ENCODE peak calls at places on chromosomes 12 and 14, in five cellular contexts. One of them, this sample, is unnamed.

GRCh38 chr14:104240426-104241157 is 102.2 kb downstream of the KIF26A start:
- DNase-seq in neuronal stem cell: no peak
- DNase-seq in H9: peak
- DNase-seq in IMR-90: no peak
- DNase-seq in mesendoderm: peak
- DNase-seq in this sample: no peak

GRCh38 chr14:96584199-96584906 is 82.2 kb downstream of the PAPOLA start:
- DNase-seq in neuronal stem cell: peak
- DNase-seq in H9: peak
- DNase-seq in IMR-90: no peak
- DNase-seq in mesendoderm: peak
- DNase-seq in this sample: peak

GRCh38 chr14:67359775-67360468 is at the start of the genes ATP6V1D and EIF2S1:
- DNase-seq in neuronal stem cell: peak
- DNase-seq in H9: peak
- DNase-seq in IMR-90: peak
- DNase-seq in mesendoderm: peak
- DNase-seq in this sample: peak

GRCh38 chr12:53623526-53623925 is 2.7 kb downstream of the ATF7 start:
- DNase-seq in neuronal stem cell: no peak
- DNase-seq in H9: no peak
- DNase-seq in IMR-90: peak
- DNase-seq in mesendoderm: no peak
- DNase-seq in this sample: peak

GRCh38 chr14:36852853-36853634 is 191.4 kb downstream of the PAX9 start:
- DNase-seq in neuronal stem cell: no peak
- DNase-seq in H9: no peak
- DNase-seq in IMR-90: no peak
- DNase-seq in mesendoderm: no peak
- DNase-seq in this sample: peak

GRCh38 chr14:76514599-76514998 is 138.7 kb downstream of the ESRRB start:
- DNase-seq in neuronal stem cell: no peak
- DNase-seq in H9: no peak
- DNase-seq in IMR-90: peak
- DNase-seq in mesendoderm: no peak
- DNase-seq in this sample: no peak

GRCh38 chr12:105569886-105570285 is 239.4 kb downstream of the C12orf75 start:
- DNase-seq in neuronal stem cell: no peak
- DNase-seq in H9: no peak
- DNase-seq in IMR-90: no peak
- DNase-seq in mesendoderm: no peak
- DNase-seq in this sample: no peak

GRCh38 chr14:68580676-68581075 is 212.2 kb downstream of the ZFP36L1 start:
- DNase-seq in neuronal stem cell: no peak
- DNase-seq in H9: no peak
- DNase-seq in IMR-90: no peak
- DNase-seq in mesendoderm: no peak
- DNase-seq in this sample: no peak

GRCh38 chr12:107657621-107658020 is 28.0 kb upstream of the PWP1 start:
- DNase-seq in neuronal stem cell: no peak
- DNase-seq in H9: no peak
- DNase-seq in IMR-90: no peak
- DNase-seq in mesendoderm: no peak
- DNase-seq in this sample: no peak

GRCh38 chr12:100795193-100796179 is 910 bp downstream of the ANO4 start:
- DNase-seq in neuronal stem cell: no peak
- DNase-seq in H9: no peak
- DNase-seq in IMR-90: no peak
- DNase-seq in mesendoderm: peak
- DNase-seq in this sample: peak

GRCh38 chr14:78232666-78233065 is 62.5 kb downstream of the NRXN3 start:
- DNase-seq in neuronal stem cell: no peak
- DNase-seq in H9: no peak
- DNase-seq in IMR-90: no peak
- DNase-seq in mesendoderm: no peak
- DNase-seq in this sample: no peak

GRCh38 chr14:68814376-68815287 is 21.8 kb upstream of the ZFP36L1 start:
- DNase-seq in neuronal stem cell: no peak
- DNase-seq in H9: peak
- DNase-seq in IMR-90: peak
- DNase-seq in mesendoderm: peak
- DNase-seq in this sample: peak

GRCh38 chr12:99985129-99985570 is 414 bp upstream of the ANKS1B start:
- DNase-seq in neuronal stem cell: no peak
- DNase-seq in H9: no peak
- DNase-seq in IMR-90: no peak
- DNase-seq in mesendoderm: peak
- DNase-seq in this sample: no peak

GRCh38 chr14:85516239-85517112 is 13.5 kb upstream of the FLRT2 start:
- DNase-seq in neuronal stem cell: no peak
- DNase-seq in H9: no peak
- DNase-seq in IMR-90: peak
- DNase-seq in mesendoderm: no peak
- DNase-seq in this sample: peak

GRCh38 chr12:69988601-69989194 is 163.7 kb downstream of the MYRFL start:
- DNase-seq in neuronal stem cell: no peak
- DNase-seq in H9: no peak
- DNase-seq in IMR-90: peak
- DNase-seq in mesendoderm: no peak
- DNase-seq in this sample: peak

GRCh38 chr14:56964885-56965284 is 154.6 kb upstream of the OTX2 start:
- DNase-seq in neuronal stem cell: peak
- DNase-seq in H9: no peak
- DNase-seq in IMR-90: no peak
- DNase-seq in mesendoderm: no peak
- DNase-seq in this sample: no peak

GRCh38 chr12:45644521-45644920 is 85.0 kb upstream of the ARID2 start:
- DNase-seq in neuronal stem cell: no peak
- DNase-seq in H9: no peak
- DNase-seq in IMR-90: peak
- DNase-seq in mesendoderm: no peak
- DNase-seq in this sample: peak

GRCh38 chr12:85138833-85139232 is 102.7 kb downstream of the LRRIQ1 start:
- DNase-seq in neuronal stem cell: no peak
- DNase-seq in H9: no peak
- DNase-seq in IMR-90: no peak
- DNase-seq in mesendoderm: no peak
- DNase-seq in this sample: no peak

GRCh38 chr12:46473634-46474201 is 101.1 kb upstream of the SLC38A2 start:
- DNase-seq in neuronal stem cell: no peak
- DNase-seq in H9: no peak
- DNase-seq in IMR-90: peak
- DNase-seq in mesendoderm: peak
- DNase-seq in this sample: peak

GRCh38 chr14:50082308-50082742 is 34.0 kb downstream of the VCPKMT start:
- DNase-seq in neuronal stem cell: no peak
- DNase-seq in H9: no peak
- DNase-seq in IMR-90: no peak
- DNase-seq in mesendoderm: no peak
- DNase-seq in this sample: no peak
- H2BK5ac ChIP-seq in neuronal stem cell: no peak
- H2BK5ac ChIP-seq in H9: no peak
- H2BK5ac ChIP-seq in IMR-90: no peak
- H2BK5ac ChIP-seq in mesendoderm: no peak
- H2BK5ac ChIP-seq in this sample: no peak

GRCh38 chr14:24284501-24285035 is 13.2 kb upstream of the RABGGTA start:
- DNase-seq in neuronal stem cell: no peak
- DNase-seq in H9: no peak
- DNase-seq in IMR-90: no peak
- DNase-seq in mesendoderm: no peak
- DNase-seq in this sample: no peak
- H2BK5ac ChIP-seq in neuronal stem cell: no peak
- H2BK5ac ChIP-seq in H9: no peak
- H2BK5ac ChIP-seq in IMR-90: no peak
- H2BK5ac ChIP-seq in mesendoderm: no peak
- H2BK5ac ChIP-seq in this sample: no peak

GRCh38 chr12:52147367-52147972 is 44.3 kb downstream of the KRT80 start:
- DNase-seq in neuronal stem cell: no peak
- DNase-seq in H9: peak
- DNase-seq in IMR-90: peak
- DNase-seq in mesendoderm: peak
- DNase-seq in this sample: peak

GRCh38 chr12:52149182-52149641 is 42.6 kb downstream of the KRT80 start:
- DNase-seq in neuronal stem cell: no peak
- DNase-seq in H9: no peak
- DNase-seq in IMR-90: no peak
- DNase-seq in mesendoderm: peak
- DNase-seq in this sample: no peak

GRCh38 chr12:52146822-52147366 is 44.9 kb downstream of the KRT80 start:
- DNase-seq in neuronal stem cell: no peak
- DNase-seq in H9: peak
- DNase-seq in IMR-90: no peak
- DNase-seq in mesendoderm: no peak
- DNase-seq in this sample: no peak

GRCh38 chr12:52148541-52149181 is 43.2 kb downstream of the KRT80 start:
- DNase-seq in neuronal stem cell: no peak
- DNase-seq in H9: peak
- DNase-seq in IMR-90: no peak
- DNase-seq in mesendoderm: no peak
- DNase-seq in this sample: no peak

GRCh38 chr12:52147983-52148540 is 43.8 kb downstream of the KRT80 start:
- DNase-seq in neuronal stem cell: no peak
- DNase-seq in H9: no peak
- DNase-seq in IMR-90: no peak
- DNase-seq in mesendoderm: no peak
- DNase-seq in this sample: no peak
- H2BK5ac ChIP-seq in neuronal stem cell: peak
- H2BK5ac ChIP-seq in H9: no peak
- H2BK5ac ChIP-seq in IMR-90: peak
- H2BK5ac ChIP-seq in mesendoderm: no peak
- H2BK5ac ChIP-seq in this sample: peak

GRCh38 chr14:99445916-99446315 is 34.7 kb downstream of the SETD3 start:
- DNase-seq in neuronal stem cell: no peak
- DNase-seq in H9: no peak
- DNase-seq in IMR-90: no peak
- DNase-seq in mesendoderm: no peak
- DNase-seq in this sample: no peak

GRCh38 chr14:99437706-99438105 is 43.0 kb downstream of the SETD3 start:
- DNase-seq in neuronal stem cell: no peak
- DNase-seq in H9: no peak
- DNase-seq in IMR-90: no peak
- DNase-seq in mesendoderm: no peak
- DNase-seq in this sample: no peak

GRCh38 chr14:99440278-99440677 is 40.4 kb downstream of the SETD3 start:
- DNase-seq in neuronal stem cell: no peak
- DNase-seq in H9: no peak
- DNase-seq in IMR-90: no peak
- DNase-seq in mesendoderm: no peak
- DNase-seq in this sample: no peak

GRCh38 chr14:99441918-99442317 is 38.7 kb downstream of the SETD3 start:
- DNase-seq in neuronal stem cell: no peak
- DNase-seq in H9: no peak
- DNase-seq in IMR-90: no peak
- DNase-seq in mesendoderm: no peak
- DNase-seq in this sample: no peak

GRCh38 chr14:99441157-99441870 is 39.3 kb downstream of the SETD3 start:
- DNase-seq in neuronal stem cell: no peak
- DNase-seq in H9: peak
- DNase-seq in IMR-90: no peak
- DNase-seq in mesendoderm: peak
- DNase-seq in this sample: peak
- H2BK5ac ChIP-seq in neuronal stem cell: no peak
- H2BK5ac ChIP-seq in H9: no peak
- H2BK5ac ChIP-seq in IMR-90: no peak
- H2BK5ac ChIP-seq in mesendoderm: no peak
- H2BK5ac ChIP-seq in this sample: no peak

DNA sequence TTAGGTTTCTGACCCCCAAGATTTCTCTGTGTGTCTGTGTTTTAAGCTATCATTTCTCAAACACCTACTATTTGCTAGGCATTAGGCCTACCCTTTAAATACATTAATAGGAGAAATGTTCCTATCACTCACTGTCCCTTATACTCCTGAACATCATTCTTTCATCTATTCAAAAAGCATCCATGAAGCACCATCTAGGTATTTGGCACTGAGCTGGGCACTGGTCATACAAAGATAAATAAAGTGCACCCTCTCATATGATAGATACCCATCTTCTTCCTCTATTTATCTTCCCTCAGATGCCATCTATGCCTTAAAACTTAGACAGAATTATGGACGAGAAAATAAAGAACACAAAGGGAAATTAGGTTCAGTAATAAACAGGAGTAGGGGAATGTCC is 20.4 kb downstream of the SIX1 start:
- DNase-seq in neuronal stem cell: no peak
- DNase-seq in H9: no peak
- DNase-seq in IMR-90: no peak
- DNase-seq in mesendoderm: no peak
- DNase-seq in this sample: no peak
- H2BK5ac ChIP-seq in neuronal stem cell: no peak
- H2BK5ac ChIP-seq in H9: no peak
- H2BK5ac ChIP-seq in IMR-90: no peak
- H2BK5ac ChIP-seq in mesendoderm: no peak
- H2BK5ac ChIP-seq in this sample: no peak

GRCh38 chr14:50974118-50974517 is 29.8 kb upstream of the PYGL start:
- DNase-seq in neuronal stem cell: no peak
- DNase-seq in H9: no peak
- DNase-seq in IMR-90: no peak
- DNase-seq in mesendoderm: no peak
- DNase-seq in this sample: no peak
- H2BK5ac ChIP-seq in neuronal stem cell: no peak
- H2BK5ac ChIP-seq in H9: no peak
- H2BK5ac ChIP-seq in IMR-90: no peak
- H2BK5ac ChIP-seq in mesendoderm: no peak
- H2BK5ac ChIP-seq in this sample: no peak

GRCh38 chr14:26694521-26694920 is 96.7 kb upstream of the NOVA1 start:
- DNase-seq in neuronal stem cell: no peak
- DNase-seq in H9: no peak
- DNase-seq in IMR-90: no peak
- DNase-seq in mesendoderm: no peak
- DNase-seq in this sample: no peak
- H2BK5ac ChIP-seq in neuronal stem cell: no peak
- H2BK5ac ChIP-seq in H9: no peak
- H2BK5ac ChIP-seq in IMR-90: no peak
- H2BK5ac ChIP-seq in mesendoderm: no peak
- H2BK5ac ChIP-seq in this sample: no peak

GRCh38 chr12:64609543-64610091 is 678 bp upstream of the RASSF3 start:
- DNase-seq in neuronal stem cell: peak
- DNase-seq in H9: no peak
- DNase-seq in IMR-90: peak
- DNase-seq in mesendoderm: peak
- DNase-seq in this sample: peak
- H2BK5ac ChIP-seq in neuronal stem cell: peak
- H2BK5ac ChIP-seq in H9: no peak
- H2BK5ac ChIP-seq in IMR-90: peak
- H2BK5ac ChIP-seq in mesendoderm: peak
- H2BK5ac ChIP-seq in this sample: peak

DNA sequence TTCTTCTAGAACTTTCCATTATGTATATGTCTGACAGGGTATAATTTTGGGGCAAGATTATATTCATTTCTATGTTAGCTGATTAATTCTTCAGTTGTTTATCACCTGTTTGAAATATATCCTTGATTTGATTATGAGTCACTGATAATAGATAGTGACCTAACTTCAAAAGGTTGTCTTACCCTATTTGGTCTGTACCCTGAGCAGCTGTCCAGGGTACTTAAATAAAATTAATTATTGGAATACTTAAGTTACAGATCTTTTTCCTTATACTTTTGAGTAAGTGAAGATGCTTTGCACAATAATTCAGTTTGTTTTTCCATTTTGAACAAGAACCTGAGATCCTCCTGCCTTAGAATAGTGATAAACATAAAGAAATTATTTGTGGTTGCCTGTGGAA is 13.2 kb upstream of the NPAS3 start:
- DNase-seq in neuronal stem cell: no peak
- DNase-seq in H9: no peak
- DNase-seq in IMR-90: no peak
- DNase-seq in mesendoderm: no peak
- DNase-seq in this sample: no peak
- H2BK5ac ChIP-seq in neuronal stem cell: no peak
- H2BK5ac ChIP-seq in H9: no peak
- H2BK5ac ChIP-seq in IMR-90: no peak
- H2BK5ac ChIP-seq in mesendoderm: no peak
- H2BK5ac ChIP-seq in this sample: no peak

This sample was measured in mesenchymal stem cell.